ENCODE peak calls at places on chromosomes 16 and 17, in eight cellular contexts. M, B, D, U, N, Q, Z and K are unnamed samples.

GRCh38 chr17:231966-232807 is 50.7 kb upstream of the DOC2B start:
- DNase-seq in D (peak), B (peak), N (peak), Q (peak), M (no peak), U (peak), Z (no peak), K (no peak)

GRCh38 chr17:27630607-27631408 is at the start of gene LGALS9:
- DNase-seq in M (peak), U (no peak), N (peak), D (peak), B (no peak), Z (no peak), Q (no peak), K (no peak)

GRCh38 chr17:51015145-51015558 is 105.5 kb downstream of the SPAG9 start:
- DNase-seq in B (no peak), Z (no peak), Q (no peak), D (no peak), N (no peak), U (no peak), M (no peak), K (no peak)

GRCh38 chr16:81703177-81704155 is 75.6 kb upstream of the PLCG2 start:
- DNase-seq in Z (no peak), M (peak), N (no peak), U (peak), D (no peak), Q (no peak), B (no peak), K (no peak)

GRCh38 chr17:27840688-27841087 is 40.4 kb upstream of the NOS2 start:
- DNase-seq in B (no peak), U (no peak), N (no peak), D (no peak), M (no peak), Q (no peak), Z (no peak), K (no peak)

GRCh38 chr16:2713523-2713922 is 6.5 kb downstream of the PRSS27 start:
- DNase-seq in U (no peak), B (no peak), Q (no peak), D (no peak), M (no peak), Z (no peak), N (no peak), K (no peak)

GRCh38 chr16:79843631-79844043 is 243.1 kb upstream of the MAF start:
- DNase-seq in N (no peak), D (no peak), M (peak), Z (no peak), U (no peak), Q (no peak), B (no peak), K (no peak)

GRCh38 chr17:42618442-42619150 is 9.1 kb downstream of the TUBG1 start:
- DNase-seq in U (peak), D (peak), M (no peak), N (peak), B (peak), Q (no peak), Z (peak), K (no peak)

GRCh38 chr16:61366006-61366405 is 670.2 kb downstream of the CDH8 start:
- DNase-seq in N (no peak), Z (peak), D (no peak), B (no peak), U (no peak), Q (no peak), M (no peak), K (no peak)

GRCh38 chr16:84832488-84833141 is 12.8 kb downstream of the CRISPLD2 start:
- DNase-seq in M (no peak), Z (no peak), N (peak), B (no peak), D (peak), U (peak), Q (no peak), K (no peak)

GRCh38 chr16:48158296-48158695 is 2.5 kb upstream of the ABCC12 start:
- DNase-seq in Z (no peak), D (no peak), N (no peak), M (peak), B (no peak), U (no peak), Q (no peak), K (no peak)

GRCh38 chr16:26524831-26525230 is 541.9 kb upstream of the C16orf82 start:
- DNase-seq in D (no peak), M (no peak), U (no peak), Q (no peak), Z (no peak), N (no peak), B (no peak), K (no peak)

GRCh38 chr16:3642397-3643094 is 11.9 kb upstream of the DNASE1 start:
- DNase-seq in D (peak), U (no peak), Z (no peak), N (peak), B (peak), Q (peak), M (no peak), K (peak)

GRCh38 chr16:55323637-55324490 is at the start of gene IRX6:
- DNase-seq in Z (peak), D (no peak), U (peak), Q (no peak), B (peak), M (no peak), N (no peak), K (no peak)

GRCh38 chr16:87254734-87255133 is 62.5 kb downstream of the C16orf95 start:
- DNase-seq in U (no peak), M (no peak), Z (no peak), B (no peak), D (no peak), N (no peak), Q (no peak), K (no peak)

GRCh38 chr16:88014201-88014781 is 63.1 kb downstream of the BANP start:
- DNase-seq in B (no peak), M (no peak), Q (peak), U (no peak), N (no peak), Z (no peak), D (no peak), K (peak)

GRCh38 chr16:22814330-22815105 is 556 bp downstream of the HS3ST2 start:
- DNase-seq in N (no peak), M (no peak), Z (peak), D (no peak), Q (no peak), U (no peak), B (peak), K (no peak)

GRCh38 chr16:75264531-75264998 is 13.1 kb upstream of the BCAR1 start:
- DNase-seq in Q (no peak), U (no peak), M (no peak), D (no peak), B (no peak), Z (no peak), N (no peak), K (no peak)

GRCh38 chr17:17778308-17779014 is 58.3 kb downstream of the SREBF1 start:
- DNase-seq in N (peak), Z (no peak), U (peak), Q (peak), B (no peak), D (peak), M (no peak), K (no peak)

GRCh38 chr17:47324224-47325020 is 667 bp downstream of the EFCAB13 start:
- DNase-seq in M (peak), D (peak), Z (peak), Q (no peak), B (peak), N (peak), U (peak), K (peak)

GRCh38 chr16:84703671-84704070 is 3.9 kb downstream of the USP10 start:
- DNase-seq in M (no peak), B (no peak), U (no peak), N (no peak), Z (peak), D (no peak), Q (no peak), K (no peak)

GRCh38 chr16:24178496-24178895 is 77.6 kb upstream of the CACNG3 start:
- DNase-seq in D (no peak), N (no peak), U (no peak), B (peak), M (peak), Z (peak), Q (no peak), K (no peak)

GRCh38 chr17:15963670-15964110 is 18.8 kb downstream of the ADORA2B start:
- DNase-seq in M (no peak), B (no peak), Z (no peak), Q (no peak), U (no peak), N (no peak), D (no peak), K (no peak)

GRCh38 chr17:3777366-3777765 is 23.6 kb downstream of the ITGAE start:
- DNase-seq in B (no peak), Z (no peak), N (no peak), M (no peak), D (no peak), Q (no peak), U (no peak), K (no peak)

GRCh38 chr16:85303354-85303883 is 191.1 kb upstream of the CIBAR2 start:
- DNase-seq in M (peak), U (peak), D (peak), Q (peak), N (peak), B (peak), Z (peak), K (peak)

GRCh38 chr17:21674242-21674731 is 18.0 kb upstream of the KCNJ18 start:
- DNase-seq in N (no peak), D (no peak), U (no peak), B (no peak), M (no peak), Z (no peak), Q (no peak), K (no peak)

GRCh38 chr17:40432864-40433528 is 10.3 kb upstream of the IGFBP4 start:
- DNase-seq in M (no peak), Q (peak), Z (no peak), U (peak), N (no peak), D (no peak), B (no peak), K (no peak)

GRCh38 chr17:67246648-67247415 is 1.8 kb upstream of the HELZ start:
- DNase-seq in Q (no peak), N (peak), U (no peak), B (peak), D (peak), Z (peak), M (peak), K (no peak)

GRCh38 chr17:18194804-18195203 is 11.2 kb downstream of the ALKBH5 start:
- DNase-seq in U (no peak), B (no peak), Z (no peak), D (no peak), Q (no peak), M (no peak), N (no peak), K (no peak)

GRCh38 chr17:39081851-39082250 is 69.6 kb downstream of the PLXDC1 start:
- DNase-seq in M (no peak), Q (no peak), B (no peak), N (no peak), D (no peak), U (no peak), Z (no peak), K (no peak)

GRCh38 chr16:57801856-57802634 is at the start of gene KIFC3:
- DNase-seq in B (peak), Q (peak), N (peak), M (peak), U (peak), Z (peak), D (peak), K (peak)

GRCh38 chr16:1283296-1283695 is 26.1 kb upstream of the UBE2I start:
- DNase-seq in M (no peak), Q (no peak), U (no peak), B (no peak), Z (no peak), N (no peak), D (no peak), K (no peak)

GRCh38 chr16:1287982-1288670 is 21.3 kb upstream of the UBE2I start:
- DNase-seq in B (no peak), D (no peak), Z (no peak), M (no peak), Q (no peak), N (no peak), U (peak), K (no peak)

GRCh38 chr16:1286492-1287094 is 22.8 kb upstream of the UBE2I start:
- DNase-seq in B (no peak), Q (no peak), Z (no peak), U (no peak), M (no peak), N (no peak), D (no peak), K (no peak)

GRCh38 chr16:1283996-1284592 is 25.3 kb upstream of the UBE2I start:
- DNase-seq in U (no peak), D (no peak), N (no peak), Q (no peak), M (no peak), Z (no peak), B (no peak), K (no peak)

DNA sequence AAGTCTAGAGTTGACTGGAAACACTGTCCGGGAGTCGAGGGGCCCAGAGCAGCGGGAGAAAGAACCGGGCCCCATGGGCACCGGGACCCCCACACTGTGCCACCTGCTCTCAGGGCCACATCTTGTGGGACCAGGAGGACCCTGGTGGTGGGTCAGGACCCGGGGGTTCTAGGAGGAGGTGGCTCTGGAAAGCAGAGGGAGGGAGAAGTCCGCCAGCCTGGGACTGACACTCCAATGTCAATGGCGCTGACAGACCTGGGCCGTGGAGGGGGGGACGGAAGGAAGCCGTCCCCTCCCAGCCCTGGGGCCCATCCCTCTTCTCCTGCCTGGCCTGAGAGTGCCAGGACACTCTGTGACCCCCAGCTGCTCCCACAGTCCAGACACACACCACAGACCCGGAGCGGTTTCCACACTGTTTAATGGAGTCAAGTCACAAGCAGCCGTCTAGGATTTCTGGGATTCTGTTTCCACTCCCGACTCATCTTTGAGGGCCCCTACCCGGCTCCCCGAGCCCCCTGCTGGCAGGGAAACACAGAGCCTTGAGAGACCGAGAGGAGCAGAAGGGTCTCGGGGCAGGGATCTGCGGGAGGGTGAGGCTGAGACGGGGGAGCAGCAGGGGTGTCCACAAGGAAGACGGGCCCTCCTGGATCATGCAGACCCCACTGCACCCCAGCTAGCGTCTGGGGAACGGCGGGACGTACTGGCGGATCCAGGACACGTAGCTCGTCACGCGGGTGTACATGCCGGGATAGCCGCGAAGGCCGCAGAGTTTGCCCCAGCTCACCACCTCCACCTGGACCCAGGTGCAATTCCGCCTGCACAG is 23.6 kb upstream of the UBE2I start:
- DNase-seq in Q (no peak), B (no peak), U (no peak), N (no peak), M (no peak), D (no peak), Z (no peak), K (no peak)
- TF ChIP-seq CTCF in Q (no peak), B (no peak), U (no peak), N (no peak), M (no peak), D (no peak), Z (peak), K (no peak)

DNA sequence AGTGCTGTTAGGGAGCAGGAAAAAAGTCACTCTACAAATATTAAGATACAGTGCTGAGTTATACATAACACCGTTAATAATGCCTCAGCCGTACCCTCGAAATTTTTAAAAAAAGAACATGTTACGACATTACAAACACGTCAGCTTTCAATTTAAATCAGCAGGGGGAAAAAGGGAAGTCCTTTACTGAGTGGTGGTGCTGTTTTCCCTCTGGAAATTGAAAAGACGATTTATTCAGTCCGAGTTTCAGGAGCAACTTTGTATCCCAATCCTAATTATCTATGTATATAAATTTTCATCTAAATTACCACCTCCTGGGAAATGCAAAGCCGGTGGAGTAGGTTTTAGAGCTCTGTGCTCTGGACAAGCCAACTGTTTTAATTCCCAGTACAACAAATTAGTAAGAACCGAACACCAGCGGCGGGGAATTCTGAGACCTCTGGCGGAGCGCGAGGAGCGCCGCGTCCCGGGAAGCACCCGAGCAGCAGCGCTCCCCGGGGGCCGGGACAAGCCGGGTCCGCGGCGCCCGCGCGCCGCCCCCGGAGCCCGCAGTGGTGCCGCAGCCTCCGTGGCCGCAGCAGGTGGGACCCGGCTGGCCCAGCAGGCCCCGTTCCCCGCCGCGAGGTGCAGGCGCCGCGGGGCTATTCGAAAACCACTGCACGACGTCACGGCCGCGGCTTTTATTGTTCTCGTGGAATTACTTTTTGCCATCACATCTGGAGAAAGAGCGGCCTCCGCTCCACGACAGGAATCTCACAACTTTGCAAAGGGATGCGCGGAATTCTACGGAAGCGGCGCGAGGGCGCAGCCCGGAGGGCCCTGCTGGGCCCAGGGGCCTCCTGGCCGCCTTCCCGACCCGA is 1.0 kb downstream of the NETO2 start:
- DNase-seq in B (peak), M (peak), U (peak), N (peak), D (no peak), Z (peak), Q (peak), K (peak)
- TF ChIP-seq CTCF in B (no peak), M (no peak), U (no peak), N (no peak), D (no peak), Z (no peak), Q (no peak), K (no peak)

GRCh38 chr17:36534881-36535668 is at the start of gene PIGW:
- DNase-seq in M (peak), N (peak), Q (peak), B (peak), D (peak), U (peak), Z (peak), K (peak)
- TF ChIP-seq CTCF in M (no peak), N (no peak), Q (peak), B (no peak), D (peak), U (no peak), Z (no peak), K (no peak)

GRCh38 chr16:35391328-35391727 is 1931.9 kb downstream of the TP53TG3F start:
- DNase-seq in Q (peak), D (no peak), B (peak), U (peak), N (no peak), Z (peak), M (peak), K (no peak)
- TF ChIP-seq CTCF in Q (peak), D (no peak), B (peak), U (peak), N (no peak), Z (peak), M (peak), K (no peak)

DNA sequence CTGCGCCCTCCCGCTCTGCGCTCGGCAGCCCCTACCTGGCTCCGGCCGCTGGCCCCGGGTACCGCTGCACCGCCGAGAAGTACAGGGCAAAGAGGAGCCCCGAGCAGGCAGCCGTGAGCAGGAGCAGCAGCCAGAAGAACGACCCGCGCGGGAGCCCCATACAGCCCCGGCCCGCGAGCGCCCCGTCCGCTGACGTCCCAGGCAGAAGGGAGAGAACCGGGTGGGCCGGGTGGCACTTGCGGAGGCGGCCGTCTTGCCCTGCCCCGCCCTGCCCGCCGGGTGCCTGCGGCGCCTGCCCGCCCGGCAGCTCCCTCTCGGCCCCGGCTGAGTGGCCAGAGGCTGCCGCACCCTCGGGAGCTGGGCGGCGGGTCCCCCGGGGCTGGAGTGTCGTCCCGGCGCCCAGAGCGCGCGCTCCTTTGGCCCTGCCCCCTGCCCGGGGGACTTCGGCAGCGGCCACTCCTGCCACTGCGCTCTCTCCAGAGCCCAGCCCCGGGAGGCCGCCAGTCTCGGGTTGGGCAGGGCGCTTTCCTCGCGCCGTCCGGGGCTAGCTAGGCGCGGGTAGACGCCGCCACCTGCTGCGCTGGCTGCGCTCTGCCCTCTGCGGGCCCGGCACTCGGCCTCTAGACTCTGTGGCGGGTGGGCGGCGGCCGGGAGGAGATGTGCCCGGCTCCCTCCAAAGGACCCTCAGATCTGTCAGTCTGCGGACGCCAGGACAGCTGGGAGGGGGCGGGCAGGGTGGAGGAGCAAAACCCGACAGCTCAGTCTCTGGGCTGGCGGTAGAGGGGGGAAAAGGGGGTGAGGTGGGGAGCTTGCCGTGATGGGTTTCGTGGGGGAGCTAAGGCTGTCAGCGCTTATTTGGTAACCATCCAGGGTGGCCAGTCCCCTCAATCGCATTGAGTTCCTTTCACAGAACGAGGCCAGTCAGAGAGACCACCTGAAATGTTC is at the start of gene ST6GALNAC2:
- DNase-seq in Q (peak), U (peak), D (peak), B (peak), N (peak), M (peak), Z (peak), K (peak)
- TF ChIP-seq CTCF in Q (peak), U (peak), D (no peak), B (no peak), N (no peak), M (no peak), Z (no peak), K (no peak)

GRCh38 chr17:78342438-78343098 is 17.3 kb downstream of the SOCS3 start:
- DNase-seq in U (peak), M (no peak), N (peak), Z (no peak), Q (no peak), D (peak), B (no peak), K (no peak)

GRCh38 chr17:78343099-78343432 is 16.8 kb downstream of the SOCS3 start:
- DNase-seq in U (peak), N (no peak), Z (no peak), D (peak), B (no peak), M (no peak), Q (no peak), K (peak)

GRCh38 chr17:78343433-78344201 is 16.3 kb downstream of the SOCS3 start:
- DNase-seq in Q (no peak), B (no peak), M (peak), Z (no peak), D (peak), N (peak), U (no peak), K (peak)

GRCh38 chr17:78340183-78340955 is 19.5 kb downstream of the SOCS3 start:
- DNase-seq in Q (no peak), B (no peak), Z (no peak), U (no peak), D (no peak), M (no peak), N (peak), K (no peak)

GRCh38 chr17:78341559-78342437 is 18.1 kb downstream of the SOCS3 start:
- DNase-seq in U (peak), M (no peak), N (peak), B (peak), Z (peak), Q (peak), D (peak), K (peak)
- TF ChIP-seq CTCF in U (peak), M (no peak), N (no peak), B (no peak), Z (no peak), Q (peak), D (no peak), K (no peak)